ENCODE peak calls at places on chromosome 6, in nine cellular contexts. C is uterus; N is CD8-positive, alpha-beta T cell; I is dorsolateral prefrontal cortex; X is cardiac muscle cell; L is endothelial cell; R is epithelial cell of esophagus; K is tibial artery; S is K562. F is an unnamed sample.

GRCh38 chr6:169109381-169109780 is 144.3 kb downstream of the THBS2 start:
- DNase-seq in C (no peak), N (no peak), I (no peak), X (no peak), L (no peak), R (no peak), K (no peak), S (no peak), F (no peak)

GRCh38 chr6:42942444-42942843 is 13.2 kb downstream of the CNPY3 start:
- DNase-seq in C (no peak), N (no peak), I (no peak), X (no peak), L (no peak), R (no peak), K (no peak), S (no peak), F (no peak)

GRCh38 chr6:119643866-119644265 is 294.3 kb upstream of the MAN1A1 start:
- DNase-seq in C (no peak), N (no peak), I (no peak), X (no peak), L (no peak), R (no peak), K (no peak), S (no peak), F (no peak)

GRCh38 chr6:20873425-20874190 is 339.4 kb downstream of the CDKAL1 start:
- DNase-seq in C (no peak), N (no peak), I (no peak), X (peak; percentile 37), L (no peak), R (peak; percentile 41), K (no peak), S (no peak), F (no peak)

GRCh38 chr6:44725070-44725469 is 337.6 kb downstream of the CDC5L start:
- DNase-seq in C (no peak), N (no peak), I (no peak), X (no peak), L (no peak), R (peak; percentile 21), K (no peak), S (no peak), F (peak; percentile 15)

GRCh38 chr6:137866200-137866913 is 702 bp upstream of the TNFAIP3 start:
- DNase-seq in C (peak; percentile 68), N (no peak), I (no peak), X (no peak), L (no peak), R (peak; percentile 40), K (peak; percentile 52), S (peak; percentile 60), F (peak; percentile 71)

GRCh38 chr6:159047896-159048685 is 3.3 kb upstream of the TAGAP start:
- DNase-seq in C (no peak), N (no peak), I (no peak), X (no peak), L (no peak), R (no peak), K (no peak), S (no peak), F (peak; percentile 3)

GRCh38 chr6:5501837-5502236 is 240.5 kb downstream of the FARS2 start:
- DNase-seq in C (no peak), N (no peak), I (no peak), X (peak; percentile 36), L (no peak), R (no peak), K (no peak), S (no peak), F (no peak)

GRCh38 chr6:130632288-130632687 is 194.9 kb upstream of the SMLR1 start:
- DNase-seq in C (no peak), N (no peak), I (no peak), X (no peak), L (no peak), R (peak; percentile 33), K (no peak), S (no peak), F (no peak)

GRCh38 chr6:149454405-149454848 is 30.4 kb downstream of the ZC3H12D start:
- DNase-seq in C (peak; percentile 88), N (no peak), I (peak; percentile 87), X (no peak), L (no peak), R (peak; percentile 41), K (peak; percentile 96), S (no peak), F (no peak)

GRCh38 chr6:150238857-150239407 is 96.1 kb downstream of the PPP1R14C start:
- DNase-seq in C (no peak), N (no peak), I (no peak), X (no peak), L (no peak), R (no peak), K (no peak), S (no peak), F (no peak)

GRCh38 chr6:147621280-147621679 is 112.8 kb downstream of the SAMD5 start:
- DNase-seq in C (peak; percentile 91), N (no peak), I (no peak), X (no peak), L (no peak), R (no peak), K (peak; percentile 20), S (no peak), F (no peak)

GRCh38 chr6:127471379-127472255 is 12.4 kb upstream of the KIAA0408 start:
- DNase-seq in C (no peak), N (no peak), I (no peak), X (no peak), L (no peak), R (no peak), K (no peak), S (no peak), F (no peak)

DNA sequence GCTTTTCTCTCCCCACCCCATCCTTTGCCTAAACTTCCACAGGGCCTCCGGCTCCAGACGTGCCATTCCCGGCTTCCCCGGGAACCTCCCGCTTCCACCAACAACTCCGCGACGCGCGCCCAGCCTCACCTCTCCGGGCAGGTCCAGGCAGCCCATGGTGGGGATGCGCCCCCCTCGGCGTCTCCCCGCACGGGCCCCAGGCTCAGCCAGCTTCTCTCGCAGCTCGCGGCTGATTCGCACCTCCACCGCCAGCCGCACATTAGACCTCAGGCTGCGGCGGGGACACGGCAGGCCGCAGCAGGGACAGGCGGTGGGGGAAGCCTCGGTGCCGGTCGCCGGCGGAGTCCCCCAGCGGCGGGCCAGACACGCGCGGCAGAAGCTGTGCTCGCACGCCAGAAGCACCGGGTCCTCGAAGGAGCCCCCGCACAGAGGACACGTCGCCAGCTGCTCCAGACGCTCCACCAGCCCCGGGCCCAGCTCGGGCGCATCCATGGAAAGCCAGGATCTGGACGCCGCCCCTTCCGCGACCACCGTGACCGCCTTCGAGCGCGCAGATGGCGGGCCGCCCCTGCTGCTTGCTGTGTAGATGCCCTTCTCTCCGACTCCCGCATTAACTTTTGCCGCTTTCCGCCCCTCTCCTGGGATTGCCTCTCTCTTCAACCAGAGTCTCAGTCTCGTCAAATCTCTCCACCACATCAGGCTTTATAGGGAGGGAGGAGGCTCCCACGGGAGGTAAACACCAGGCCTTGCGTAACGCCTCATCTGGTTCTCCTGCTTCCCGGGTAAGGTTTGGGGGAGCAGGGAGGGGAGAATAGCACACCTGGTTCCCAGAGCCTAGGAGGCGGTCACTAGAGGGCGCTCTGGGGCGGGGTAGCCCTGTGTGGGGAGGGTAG is at the start of gene RNF39:
- DNase-seq in C (no peak), N (no peak), I (no peak), X (no peak), L (no peak), R (peak; percentile 87), K (no peak), S (peak; percentile 61), F (no peak)
- TF ChIP-seq CTCF in C (no peak), N (peak; percentile 25), I (no peak), X (peak; percentile 48), L (peak; percentile 50), R (peak; percentile 64), K (no peak), S (peak; percentile 58), F (peak; percentile 36)

GRCh38 chr6:30041221-30041620 is 19.8 kb upstream of the POLR1H start:
- DNase-seq in C (no peak), N (no peak), I (no peak), X (no peak), L (no peak), R (no peak), K (no peak), S (no peak), F (no peak)
- TF ChIP-seq CTCF in C (no peak), N (no peak), I (no peak), X (no peak), L (no peak), R (no peak), K (no peak), S (no peak), F (no peak)

GRCh38 chr6:15245361-15246216 is at the start of gene JARID2:
- DNase-seq in C (peak; percentile 98), N (peak; percentile 89), I (peak; percentile 98), X (peak; percentile 99), L (peak; percentile 98), R (peak; percentile 99), K (peak; percentile 99), S (peak; percentile 80), F (peak; percentile 97)
- TF ChIP-seq CTCF in C (peak; percentile 2), N (no peak), I (peak; percentile 5), X (no peak), L (no peak), R (no peak), K (no peak), S (no peak), F (no peak)

GRCh38 chr6:36980876-36981619 is 4.9 kb downstream of the MTCH1 start:
- DNase-seq in C (no peak), N (no peak), I (no peak), X (no peak), L (no peak), R (no peak), K (no peak), S (no peak), F (no peak)
- TF ChIP-seq CTCF in C (no peak), N (no peak), I (no peak), X (no peak), L (no peak), R (no peak), K (no peak), S (no peak), F (no peak)

GRCh38 chr6:79586548-79586947 is 44.6 kb upstream of the SH3BGRL2 start:
- DNase-seq in C (no peak), N (no peak), I (no peak), X (peak; percentile 20), L (peak; percentile 7), R (peak; percentile 55), K (no peak), S (peak; percentile 36), F (no peak)
- TF ChIP-seq CTCF in C (no peak), N (no peak), I (no peak), X (peak; percentile 59), L (peak; percentile 74), R (peak; percentile 69), K (no peak), S (peak; percentile 39), F (peak; percentile 70)

GRCh38 chr6:108914235-108915022 is 66.2 kb downstream of the ARMC2 start:
- DNase-seq in C (no peak), N (peak; percentile 17), I (no peak), X (no peak), L (peak; percentile 31), R (no peak), K (no peak), S (peak; percentile 73), F (no peak)
- TF ChIP-seq CTCF in C (no peak), N (peak; percentile 44), I (peak; percentile 42), X (peak; percentile 44), L (peak; percentile 71), R (peak; percentile 48), K (no peak), S (peak; percentile 98), F (peak; percentile 66)